ENCODE peak calls at places on chromosomes 16 and 17, in nine cellular contexts. Q, P, F, G, O, A, H, Z and D are unnamed samples. For H3K4me1, the result is how much of the 10 kb centered on the place peaks cover.

GRCh38 chr17:17342242-17342945 is 39.2 kb downstream of the NT5M start:
- DNase-seq in Q (no peak), P (no peak), F (no peak), G (no peak), O (no peak), A (no peak), H (peak), Z (no peak), D (no peak)

GRCh38 chr16:74257061-74257460 is 39.6 kb upstream of the PSMD7 start:
- DNase-seq in Q (no peak), P (no peak), F (no peak), G (no peak), O (no peak), A (no peak), H (no peak), Z (no peak), D (no peak)

GRCh38 chr17:8732406-8733065 is 12.1 kb downstream of the CCDC42 start:
- DNase-seq in Q (no peak), P (no peak), F (peak), G (no peak), O (no peak), A (no peak), H (no peak), Z (no peak), D (no peak)

GRCh38 chr17:49572226-49572625 is 3.4 kb upstream of the NXPH3 start:
- DNase-seq in Q (no peak), P (no peak), F (no peak), G (no peak), O (no peak), A (no peak), H (peak), Z (no peak), D (no peak)

GRCh38 chr17:42034059-42034458 is 14.2 kb downstream of the NKIRAS2 start:
- DNase-seq in Q (no peak), P (no peak), F (no peak), G (no peak), O (no peak), A (no peak), H (no peak), Z (no peak), D (no peak)

GRCh38 chr16:83733301-83733700 is 74.5 kb upstream of the HSBP1 start:
- DNase-seq in Q (no peak), P (no peak), F (peak), G (no peak), O (no peak), A (no peak), H (no peak), Z (no peak), D (no peak)

GRCh38 chr17:17306181-17306580 is 3.0 kb downstream of the NT5M start:
- DNase-seq in Q (no peak), P (no peak), F (no peak), G (no peak), O (no peak), A (no peak), H (no peak), Z (no peak), D (no peak)

GRCh38 chr16:52799149-52799548 is 252.2 kb upstream of the TOX3 start:
- DNase-seq in Q (peak), P (no peak), F (no peak), G (no peak), O (no peak), A (no peak), H (no peak), Z (no peak), D (no peak)

GRCh38 chr17:34517406-34517805 is 62.0 kb upstream of the TMEM132E start:
- DNase-seq in Q (no peak), P (no peak), F (no peak), G (no peak), O (no peak), A (no peak), H (no peak), Z (no peak), D (no peak)

GRCh38 chr17:43467981-43468541 is 15.7 kb upstream of the DHX8 start:
- DNase-seq in Q (no peak), P (no peak), F (peak), G (no peak), O (peak), A (no peak), H (no peak), Z (no peak), D (peak)

GRCh38 chr17:35345926-35346771 is 27.3 kb downstream of the SLFN11 start:
- DNase-seq in Q (peak), P (peak), F (peak), G (peak), O (peak), A (peak), H (peak), Z (peak), D (peak)

GRCh38 chr16:88977028-88977844 is at the start of gene CBFA2T3:
- DNase-seq in Q (no peak), P (peak), F (peak), G (peak), O (no peak), A (peak), H (peak), Z (no peak), D (peak)

GRCh38 chr17:11969565-11969964 is 27.7 kb downstream of the ZNF18 start:
- DNase-seq in Q (no peak), P (no peak), F (no peak), G (no peak), O (peak), A (no peak), H (no peak), Z (no peak), D (no peak)

GRCh38 chr16:69448470-69449193 is 24.2 kb downstream of the CYB5B start:
- DNase-seq in Q (no peak), P (no peak), F (peak), G (no peak), O (no peak), A (no peak), H (no peak), Z (peak), D (no peak)

GRCh38 chr16:50263060-50263909 is 3.1 kb upstream of the ADCY7 start:
- DNase-seq in Q (no peak), P (no peak), F (no peak), G (peak), O (no peak), A (no peak), H (peak), Z (no peak), D (no peak)

GRCh38 chr16:27221576-27222498 is 18.5 kb downstream of the KDM8 start:
- DNase-seq in Q (no peak), P (peak), F (peak), G (no peak), O (no peak), A (peak), H (no peak), Z (no peak), D (peak)

GRCh38 chr16:26951950-26952349 is 114.8 kb upstream of the C16orf82 start:
- DNase-seq in Q (no peak), P (no peak), F (no peak), G (no peak), O (no peak), A (no peak), H (no peak), Z (no peak), D (no peak)

GRCh38 chr16:69073181-69073669 is 32.2 kb upstream of the HAS3 start:
- DNase-seq in Q (no peak), P (no peak), F (peak), G (no peak), O (peak), A (no peak), H (no peak), Z (no peak), D (no peak)

GRCh38 chr16:55506083-55506482 is 2.8 kb upstream of the LPCAT2 start:
- DNase-seq in Q (no peak), P (no peak), F (no peak), G (no peak), O (no peak), A (no peak), H (no peak), Z (no peak), D (no peak)

GRCh38 chr17:64732336-64733006 is 70.4 kb upstream of the SMURF2 start:
- DNase-seq in Q (no peak), P (peak), F (peak), G (no peak), O (no peak), A (peak), H (no peak), Z (no peak), D (no peak)

GRCh38 chr17:61699032-61699431 is 108.0 kb upstream of the NACA2 start:
- DNase-seq in Q (no peak), P (no peak), F (no peak), G (no peak), O (no peak), A (no peak), H (no peak), Z (no peak), D (no peak)

GRCh38 chr16:3781421-3781820 is 64.1 kb upstream of the TRAP1 start:
- DNase-seq in Q (no peak), P (no peak), F (no peak), G (no peak), O (peak), A (no peak), H (no peak), Z (no peak), D (no peak)

GRCh38 chr17:49887744-49888360 is 40.0 kb upstream of the TAC4 start:
- DNase-seq in Q (no peak), P (no peak), F (no peak), G (no peak), O (no peak), A (no peak), H (no peak), Z (no peak), D (no peak)

GRCh38 chr16:66740010-66740409 is 11.4 kb downstream of the DYNC1LI2 start:
- DNase-seq in Q (peak), P (no peak), F (peak), G (peak), O (peak), A (no peak), H (no peak), Z (peak), D (no peak)

GRCh38 chr17:19364699-19365498 is 2.4 kb upstream of the B9D1 start:
- DNase-seq in Q (no peak), P (no peak), F (no peak), G (no peak), O (peak), A (no peak), H (peak), Z (no peak), D (no peak)

GRCh38 chr16:14531101-14531500 is 99.0 kb downstream of the PARN start:
- DNase-seq in Q (no peak), P (no peak), F (no peak), G (no peak), O (no peak), A (no peak), H (no peak), Z (no peak), D (no peak)

GRCh38 chr17:65013613-65014391 is 42.7 kb downstream of the GNA13 start:
- DNase-seq in Q (no peak), P (no peak), F (peak), G (no peak), O (peak), A (no peak), H (no peak), Z (no peak), D (no peak)

GRCh38 chr17:18194394-18194793 is 10.8 kb downstream of the ALKBH5 start:
- DNase-seq in Q (no peak), P (no peak), F (no peak), G (no peak), O (no peak), A (no peak), H (no peak), Z (no peak), D (no peak)

GRCh38 chr17:75832164-75832651 is 12.0 kb downstream of the UNC13D start:
- DNase-seq in Q (no peak), P (no peak), F (peak), G (no peak), O (peak), A (no peak), H (no peak), Z (no peak), D (peak)
- H3K4me3 ChIP-seq in Q (peak), P (peak), F (no peak), G (no peak), O (no peak), A (no peak), H (no peak), Z (no peak), D (no peak)

GRCh38 chr17:63544467-63545301 is 5.6 kb upstream of the DCAF7 start:
- DNase-seq in Q (peak), P (no peak), F (no peak), G (no peak), O (no peak), A (no peak), H (no peak), Z (no peak), D (no peak)

GRCh38 chr17:63546308-63547082 is 3.8 kb upstream of the DCAF7 start:
- DNase-seq in Q (no peak), P (no peak), F (no peak), G (no peak), O (no peak), A (no peak), H (no peak), Z (no peak), D (no peak)

GRCh38 chr17:63543822-63544420 is 6.4 kb upstream of the DCAF7 start:
- DNase-seq in Q (no peak), P (no peak), F (no peak), G (no peak), O (no peak), A (no peak), H (no peak), Z (no peak), D (no peak)

GRCh38 chr17:63547083-63547523 is 3.2 kb upstream of the DCAF7 start:
- DNase-seq in Q (no peak), P (no peak), F (no peak), G (no peak), O (no peak), A (no peak), H (no peak), Z (no peak), D (no peak)

GRCh38 chr17:63545302-63545928 is 4.9 kb upstream of the DCAF7 start:
- DNase-seq in Q (no peak), P (no peak), F (peak), G (no peak), O (no peak), A (no peak), H (no peak), Z (no peak), D (no peak)
- TF ChIP-seq CTCF in Q (no peak), P (no peak), F (no peak), G (no peak), O (no peak), A (no peak), H (no peak), Z (no peak), D (no peak)

GRCh38 chr17:82053556-82054263 is 2.0 kb downstream of the GPS1 start:
- DNase-seq in Q (no peak), P (no peak), F (no peak), G (no peak), O (no peak), A (no peak), H (peak), Z (no peak), D (no peak)
- H3K4me1 ChIP-seq in Q (under half), P (under half), F (under half), G (under half), O (under half), A (under half), H (half or more), Z (under half), D (under half)

GRCh38 chr16:10387378-10387681 is 1.5 kb downstream of the ATF7IP2 start:
- DNase-seq in Q (no peak), P (no peak), F (no peak), G (no peak), O (no peak), A (no peak), H (no peak), Z (no peak), D (no peak)
- H3K4me3 ChIP-seq in Q (peak), P (peak), F (peak), G (peak), O (no peak), A (peak), H (peak), Z (peak), D (peak)

DNA sequence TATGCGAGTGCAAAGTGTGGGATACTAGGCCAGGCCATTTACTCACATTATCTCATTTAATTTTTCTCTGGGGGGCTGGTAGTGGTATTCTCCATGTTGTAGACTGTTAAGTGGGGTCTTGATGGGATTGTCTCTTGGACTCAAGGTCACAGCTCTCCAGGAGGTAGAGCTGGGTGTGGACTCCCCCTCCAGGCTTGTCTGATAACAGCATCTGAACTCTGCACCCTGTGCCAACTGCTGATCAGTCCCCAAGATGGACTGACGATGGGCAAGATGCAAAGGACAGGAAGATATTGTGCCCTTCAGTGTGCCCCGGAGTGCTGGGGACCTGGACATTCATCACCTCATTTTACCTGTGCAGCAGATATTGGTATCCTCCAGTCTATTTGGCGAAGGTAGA is 147.8 kb downstream of the MSI2 start:
- DNase-seq in Q (no peak), P (no peak), F (no peak), G (no peak), O (no peak), A (no peak), H (no peak), Z (no peak), D (no peak)
- TF ChIP-seq CTCF in Q (peak), P (peak), F (no peak), G (peak), O (peak), A (no peak), H (no peak), Z (no peak), D (no peak)

GRCh38 chr17:57750109-57750845 is 5.2 kb upstream of the CCDC182 start:
- DNase-seq in Q (no peak), P (no peak), F (no peak), G (no peak), O (no peak), A (no peak), H (no peak), Z (no peak), D (no peak)
- H3K4me1 ChIP-seq in Q (under half), P (under half), F (under half), G (under half), O (under half), A (under half), H (under half), Z (under half), D (under half)

DNA sequence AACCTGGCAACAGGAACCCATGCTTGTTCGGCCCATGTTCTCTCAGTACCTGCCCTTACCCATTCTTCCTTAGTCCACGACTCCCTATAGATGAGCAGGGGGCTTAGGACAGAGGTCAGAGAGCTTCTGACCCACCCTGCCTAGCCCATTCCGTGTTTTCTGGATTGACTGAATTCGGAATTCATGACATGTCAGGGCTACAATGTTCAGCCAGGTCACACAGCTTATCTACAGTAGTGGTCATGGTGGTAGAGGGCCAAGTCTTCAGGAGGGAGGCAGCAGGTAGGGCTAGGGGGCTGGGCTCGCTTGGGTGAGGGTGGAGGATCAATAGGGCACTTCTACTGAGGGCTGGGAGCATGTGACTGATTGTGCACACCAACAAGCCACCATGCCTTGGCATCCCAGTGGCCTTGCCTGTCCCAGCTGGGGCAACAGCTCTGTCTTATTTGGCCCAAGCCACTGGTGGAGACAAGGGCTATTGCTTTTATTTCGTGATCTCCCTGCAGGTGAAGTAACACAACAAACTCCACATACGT is 3.1 kb downstream of the HEXIM2 start:
- DNase-seq in Q (no peak), P (no peak), F (no peak), G (no peak), O (no peak), A (no peak), H (peak), Z (no peak), D (no peak)
- H3K4me3 ChIP-seq in Q (no peak), P (no peak), F (no peak), G (no peak), O (no peak), A (no peak), H (no peak), Z (no peak), D (no peak)

GRCh38 chr17:31093866-31094599 is 744 bp upstream of the NF1 start:
- DNase-seq in Q (peak), P (no peak), F (no peak), G (no peak), O (no peak), A (no peak), H (no peak), Z (no peak), D (no peak)

GRCh38 chr17:31092475-31093064 is 2.2 kb upstream of the NF1 start:
- DNase-seq in Q (no peak), P (no peak), F (no peak), G (no peak), O (no peak), A (no peak), H (no peak), Z (no peak), D (no peak)

GRCh38 chr17:31096106-31096436 is 1.3 kb downstream of the NF1 start:
- DNase-seq in Q (peak), P (no peak), F (no peak), G (peak), O (no peak), A (no peak), H (no peak), Z (no peak), D (no peak)

GRCh38 chr17:31094600-31095238 is at the start of gene NF1:
- DNase-seq in Q (peak), P (peak), F (peak), G (peak), O (peak), A (peak), H (peak), Z (peak), D (peak)

GRCh38 chr17:31095239-31096105 is 695 bp downstream of the NF1 start:
- DNase-seq in Q (peak), P (peak), F (peak), G (peak), O (peak), A (peak), H (peak), Z (peak), D (peak)
- TF ChIP-seq CTCF in Q (no peak), P (no peak), F (no peak), G (no peak), O (no peak), A (no peak), H (no peak), Z (no peak), D (no peak)

GRCh38 chr17:40535438-40535837 is 29.8 kb downstream of the CCR7 start:
- DNase-seq in Q (no peak), P (no peak), F (no peak), G (no peak), O (no peak), A (no peak), H (no peak), Z (no peak), D (no peak)
- H3K4me1 ChIP-seq in Q (under half), P (half or more), F (under half), G (under half), O (half or more), A (half or more), H (half or more), Z (under half), D (under half)

DNA sequence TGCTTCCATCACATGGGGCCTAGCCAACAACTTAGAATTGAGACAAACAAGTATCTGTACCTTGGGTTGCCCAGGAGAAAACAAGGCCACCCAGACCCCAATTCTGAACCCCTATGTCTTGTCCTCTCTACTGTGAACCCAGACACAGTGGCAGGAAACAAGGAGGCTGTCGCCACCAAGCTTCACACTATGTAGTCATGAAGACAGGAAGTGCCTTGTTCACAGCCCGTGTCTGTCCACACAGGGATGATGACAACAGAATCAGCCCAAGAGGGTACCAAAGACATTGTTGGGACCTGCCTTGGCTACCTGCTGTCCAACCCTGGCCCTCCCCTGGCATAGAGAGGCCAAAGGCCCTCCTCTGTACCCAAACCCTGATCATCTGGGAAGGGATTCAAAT is 84.8 kb downstream of the CDYL2 start:
- DNase-seq in Q (no peak), P (no peak), F (no peak), G (no peak), O (no peak), A (no peak), H (no peak), Z (no peak), D (no peak)
- H3K4me3 ChIP-seq in Q (no peak), P (no peak), F (no peak), G (no peak), O (no peak), A (no peak), H (no peak), Z (no peak), D (no peak)